ENCODE peak calls at places on chromosomes 16 and 17, in seven cellular contexts. X is naive thymus-derived CD4-positive, alpha-beta T cell; C is NCI-H1694 treated with DMSO at 0.1 percent for 48 hours; I is nephron progenitor cell; J is COR-L47; K is cardiac muscle cell; O is adipocyte. D is an unnamed sample.

GRCh38 chr16:11308493-11309283 is 27.6 kb upstream of the PRM1 start:
- DNase-seq in K (no peak), X (no peak), O (no peak), C (no peak), I (no peak), J (no peak), D (no peak)

GRCh38 chr17:64781394-64781793 is 119.3 kb upstream of the SMURF2 start:
- DNase-seq in I (peak), O (no peak), K (peak), C (no peak), J (peak), X (peak), D (no peak)

GRCh38 chr17:75919611-75920010 is 14.9 kb upstream of the MRPL38 start:
- DNase-seq in J (no peak), C (no peak), X (no peak), K (no peak), O (no peak), I (no peak), D (no peak)

GRCh38 chr17:144936-145670 is 7.7 kb downstream of the SCGB1C2 start:
- DNase-seq in K (no peak), I (no peak), C (no peak), O (no peak), X (no peak), J (no peak), D (no peak)

GRCh38 chr17:61619953-61620352 is 28.9 kb upstream of the NACA2 start:
- DNase-seq in X (no peak), I (no peak), J (no peak), C (no peak), K (no peak), O (no peak), D (no peak)

GRCh38 chr17:4368341-4368740 is 1.9 kb upstream of the UBE2G1 start:
- DNase-seq in O (no peak), K (no peak), C (no peak), J (no peak), I (no peak), X (no peak), D (no peak)

GRCh38 chr16:23640669-23640958 is 496 bp downstream of the PALB2 start:
- DNase-seq in X (no peak), K (no peak), O (no peak), C (no peak), I (no peak), J (no peak), D (peak)

GRCh38 chr16:31386157-31386984 is 6.8 kb upstream of the ITGAD start:
- DNase-seq in K (peak), O (peak), X (no peak), I (no peak), C (no peak), J (no peak), D (peak)

GRCh38 chr17:32780721-32781120 is 96.2 kb downstream of the MYO1D start:
- DNase-seq in J (no peak), X (no peak), K (no peak), I (no peak), O (no peak), C (no peak), D (no peak)

GRCh38 chr16:81831722-81832126 is 52.6 kb downstream of the PLCG2 start:
- DNase-seq in K (no peak), X (no peak), J (no peak), O (no peak), C (no peak), I (no peak), D (no peak)

GRCh38 chr17:63189082-63189481 is 223.0 kb downstream of the TANC2 start:
- DNase-seq in I (no peak), C (no peak), O (peak), K (no peak), X (no peak), J (no peak), D (no peak)

GRCh38 chr17:8418471-8418870 is 17.2 kb upstream of the NDEL1 start:
- DNase-seq in K (no peak), J (no peak), I (no peak), O (no peak), C (no peak), X (no peak), D (no peak)

GRCh38 chr17:49209061-49209571 is 1.3 kb downstream of the GNGT2 start:
- DNase-seq in X (peak), K (no peak), J (no peak), O (no peak), C (no peak), I (no peak), D (no peak)

GRCh38 chr17:80803451-80804428 is 187.9 kb upstream of the CHMP6 start:
- DNase-seq in C (no peak), K (no peak), O (no peak), X (no peak), I (no peak), J (no peak), D (no peak)

GRCh38 chr16:75003931-75004330 is 5.1 kb downstream of the ZNRF1 start:
- DNase-seq in J (no peak), O (no peak), C (no peak), K (no peak), X (no peak), I (no peak), D (no peak)

GRCh38 chr17:8087942-8088230 is 370 bp upstream of the ALOX12B start:
- DNase-seq in X (no peak), O (no peak), C (no peak), K (no peak), J (no peak), I (no peak), D (no peak)

GRCh38 chr17:41737680-41738023 is 3.2 kb upstream of the HAP1 start:
- DNase-seq in O (no peak), X (no peak), C (no peak), K (no peak), I (no peak), J (no peak), D (no peak)

GRCh38 chr17:44820631-44821196 is 9.4 kb downstream of the GJC1 start:
- DNase-seq in O (peak), K (no peak), X (no peak), I (no peak), C (peak), J (peak), D (peak)

GRCh38 chr16:4263504-4264436 is 9.1 kb downstream of the TFAP4 start:
- DNase-seq in J (no peak), K (peak), X (no peak), O (peak), I (peak), C (no peak), D (peak)

D was measured in cerebellar cortex.